ENCODE peak calls at places on chromosomes 11 and 22, in four cellular contexts. T is Panc1, N is tibial nerve, E is HTR-8/SVneo. W is an unnamed sample.

GRCh38 chr22:38937541-38937940 is 19.9 kb upstream of the APOBEC3A start:
- DNase-seq in T (no peak), N (no peak), E (no peak), W (no peak)

GRCh38 chr22:45692549-45692948 is 20.9 kb downstream of the ATXN10 start:
- DNase-seq in T (no peak), N (no peak), E (no peak), W (peak)

GRCh38 chr11:111302298-111302697 is 4.0 kb downstream of the POU2AF3 start:
- DNase-seq in T (no peak), N (no peak), E (no peak), W (no peak)

GRCh38 chr11:68158580-68158979 is 37.4 kb upstream of the CHKA start:
- DNase-seq in T (no peak), N (no peak), E (no peak), W (no peak)

GRCh38 chr11:88308576-88308975 is 29.0 kb downstream of the CTSC start:
- DNase-seq in T (no peak), N (no peak), E (no peak), W (no peak)

GRCh38 chr11:303359-303758 is 4.0 kb upstream of the IFITM5 start:
- DNase-seq in T (no peak), N (no peak), E (no peak), W (no peak)

GRCh38 chr11:121534131-121535093 is 81.6 kb upstream of the SORL1-AS1 start:
- DNase-seq in T (no peak), N (no peak), E (no peak), W (no peak)

GRCh38 chr11:80432051-80432450 is 991.2 kb upstream of the TENM4 start:
- DNase-seq in T (no peak), N (no peak), E (no peak), W (no peak)

GRCh38 chr11:46373787-46374740 is 7.4 kb upstream of the MDK start:
- DNase-seq in T (no peak), N (no peak), E (no peak), W (no peak)

W was measured in PC-9.